ENCODE peak calls at places on chromosomes 16 and 17, in four cellular contexts. One of them, this sample, is unnamed.

GRCh38 chr17:57622886-57623433 is 122.1 kb downstream of the CCDC182 start:
- DNase-seq in HepG2: peak; percentile 43
- DNase-seq in naive thymus-derived CD4-positive, alpha-beta T cell: no peak
- DNase-seq in small intestine: no peak
- DNase-seq in this sample: no peak

GRCh38 chr17:58345500-58345899 is 6.5 kb downstream of the SUPT4H1 start:
- DNase-seq in small intestine: no peak
- DNase-seq in HepG2: no peak
- DNase-seq in naive thymus-derived CD4-positive, alpha-beta T cell: no peak
- DNase-seq in this sample: no peak

GRCh38 chr16:5018791-5019190 is 14.9 kb downstream of the NAGPA start:
- DNase-seq in small intestine: no peak
- DNase-seq in HepG2: no peak
- DNase-seq in naive thymus-derived CD4-positive, alpha-beta T cell: no peak
- DNase-seq in this sample: no peak

GRCh38 chr17:38844261-38844757 is 9.2 kb downstream of the RPL23 start:
- DNase-seq in small intestine: peak; percentile 34
- DNase-seq in naive thymus-derived CD4-positive, alpha-beta T cell: no peak
- DNase-seq in HepG2: peak; percentile 51
- DNase-seq in this sample: no peak

GRCh38 chr16:14301150-14302030 is 230.3 kb downstream of the MRTFB start:
- DNase-seq in naive thymus-derived CD4-positive, alpha-beta T cell: peak; percentile 27
- DNase-seq in HepG2: peak; percentile 49
- DNase-seq in small intestine: no peak
- DNase-seq in this sample: no peak

GRCh38 chr17:62732125-62732524 is 76.0 kb downstream of the MARCHF10 start:
- DNase-seq in HepG2: no peak
- DNase-seq in small intestine: no peak
- DNase-seq in naive thymus-derived CD4-positive, alpha-beta T cell: no peak
- DNase-seq in this sample: no peak

GRCh38 chr17:42586514-42587230 is 9.1 kb upstream of the PSMC3IP start:
- DNase-seq in small intestine: no peak
- DNase-seq in HepG2: no peak
- DNase-seq in naive thymus-derived CD4-positive, alpha-beta T cell: no peak
- DNase-seq in this sample: no peak

GRCh38 chr17:72378414-72379395 is 257.9 kb downstream of the SOX9 start:
- DNase-seq in naive thymus-derived CD4-positive, alpha-beta T cell: no peak
- DNase-seq in HepG2: no peak
- DNase-seq in small intestine: no peak
- DNase-seq in this sample: no peak

GRCh38 chr17:61325382-61326073 is 74.1 kb upstream of the TBX2 start:
- DNase-seq in naive thymus-derived CD4-positive, alpha-beta T cell: no peak
- DNase-seq in HepG2: no peak
- DNase-seq in small intestine: no peak
- DNase-seq in this sample: no peak

GRCh38 chr16:12904041-12904671 is 2.8 kb downstream of the SHISA9 start:
- DNase-seq in naive thymus-derived CD4-positive, alpha-beta T cell: no peak
- DNase-seq in small intestine: no peak
- DNase-seq in HepG2: no peak
- DNase-seq in this sample: no peak

GRCh38 chr17:39952665-39953470 is 9.9 kb upstream of the GSDMA start:
- DNase-seq in HepG2: peak; percentile 94
- DNase-seq in small intestine: peak; percentile 95
- DNase-seq in naive thymus-derived CD4-positive, alpha-beta T cell: peak; percentile 91
- DNase-seq in this sample: peak; percentile 99

GRCh38 chr17:55259684-55260111 is 5.1 kb upstream of the HLF start:
- DNase-seq in HepG2: no peak
- DNase-seq in naive thymus-derived CD4-positive, alpha-beta T cell: no peak
- DNase-seq in small intestine: no peak
- DNase-seq in this sample: no peak

GRCh38 chr17:14750866-14751265 is 450.0 kb downstream of the HS3ST3B1 start:
- DNase-seq in HepG2: no peak
- DNase-seq in small intestine: no peak
- DNase-seq in naive thymus-derived CD4-positive, alpha-beta T cell: no peak
- DNase-seq in this sample: no peak

GRCh38 chr17:83200231-83200699 is 120.9 kb downstream of the METRNL start:
- DNase-seq in small intestine: peak; percentile 12
- DNase-seq in HepG2: no peak
- DNase-seq in naive thymus-derived CD4-positive, alpha-beta T cell: no peak
- DNase-seq in this sample: no peak
- H3K4me3 ChIP-seq in small intestine: no peak overlapping the region
- H3K4me3 ChIP-seq in HepG2: no peak overlapping the region
- H3K4me3 ChIP-seq in naive thymus-derived CD4-positive, alpha-beta T cell: peak overlapping the region; percentile 45
- H3K4me3 ChIP-seq in this sample: no peak overlapping the region

GRCh38 chr17:34369196-34369500 is 6.1 kb upstream of the CCL1 start:
- DNase-seq in naive thymus-derived CD4-positive, alpha-beta T cell: no peak
- DNase-seq in HepG2: no peak
- DNase-seq in small intestine: no peak
- DNase-seq in this sample: no peak

GRCh38 chr17:34370376-34370996 is 7.5 kb upstream of the CCL1 start:
- DNase-seq in small intestine: no peak
- DNase-seq in HepG2: no peak
- DNase-seq in naive thymus-derived CD4-positive, alpha-beta T cell: no peak
- DNase-seq in this sample: no peak

GRCh38 chr17:34367486-34368270 is 4.6 kb upstream of the CCL1 start:
- DNase-seq in HepG2: no peak
- DNase-seq in small intestine: no peak
- DNase-seq in naive thymus-derived CD4-positive, alpha-beta T cell: no peak
- DNase-seq in this sample: no peak

GRCh38 chr17:34369571-34369970 is 6.5 kb upstream of the CCL1 start:
- DNase-seq in HepG2: no peak
- DNase-seq in small intestine: no peak
- DNase-seq in naive thymus-derived CD4-positive, alpha-beta T cell: no peak
- DNase-seq in this sample: no peak

DNA sequence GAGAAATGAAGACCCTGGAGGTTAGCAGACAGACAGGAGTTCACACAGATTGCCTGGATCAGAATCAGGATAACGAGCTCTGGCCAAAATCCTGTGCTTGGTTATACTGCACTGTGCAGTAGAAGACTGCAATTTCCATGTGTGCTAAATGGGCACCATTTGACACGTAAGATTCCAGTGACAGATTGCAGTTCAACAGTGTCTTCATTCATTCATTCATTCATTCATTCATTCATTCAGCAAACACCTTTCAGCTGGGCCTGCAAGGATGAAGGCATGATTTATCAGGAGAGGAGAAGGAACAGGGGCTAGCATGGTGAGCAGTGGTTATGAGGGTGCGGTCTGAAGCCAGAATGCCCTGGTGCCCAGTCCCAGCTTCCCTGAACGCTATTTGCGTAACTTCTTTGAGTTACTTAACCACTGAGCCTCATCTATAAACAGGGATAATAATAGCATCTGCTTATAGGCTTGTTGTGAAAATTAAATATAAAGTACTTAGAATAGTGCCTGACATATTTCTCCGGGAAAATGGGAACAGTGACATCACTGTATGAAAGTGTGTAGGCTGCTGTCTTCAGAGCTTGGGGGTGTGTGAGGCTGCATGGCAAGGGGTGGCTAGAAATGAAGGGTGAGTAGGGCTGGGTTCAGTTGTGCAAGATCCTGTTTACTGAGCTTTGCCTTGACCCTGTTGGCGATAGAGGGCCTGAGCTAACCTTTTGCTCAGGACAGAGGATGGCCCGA is 5.6 kb upstream of the CCL1 start:
- DNase-seq in small intestine: no peak
- DNase-seq in HepG2: no peak
- DNase-seq in naive thymus-derived CD4-positive, alpha-beta T cell: no peak
- DNase-seq in this sample: no peak
- H3K4me3 ChIP-seq in small intestine: no peak overlapping the region
- H3K4me3 ChIP-seq in HepG2: no peak overlapping the region
- H3K4me3 ChIP-seq in naive thymus-derived CD4-positive, alpha-beta T cell: no peak overlapping the region
- H3K4me3 ChIP-seq in this sample: no peak overlapping the region

DNA sequence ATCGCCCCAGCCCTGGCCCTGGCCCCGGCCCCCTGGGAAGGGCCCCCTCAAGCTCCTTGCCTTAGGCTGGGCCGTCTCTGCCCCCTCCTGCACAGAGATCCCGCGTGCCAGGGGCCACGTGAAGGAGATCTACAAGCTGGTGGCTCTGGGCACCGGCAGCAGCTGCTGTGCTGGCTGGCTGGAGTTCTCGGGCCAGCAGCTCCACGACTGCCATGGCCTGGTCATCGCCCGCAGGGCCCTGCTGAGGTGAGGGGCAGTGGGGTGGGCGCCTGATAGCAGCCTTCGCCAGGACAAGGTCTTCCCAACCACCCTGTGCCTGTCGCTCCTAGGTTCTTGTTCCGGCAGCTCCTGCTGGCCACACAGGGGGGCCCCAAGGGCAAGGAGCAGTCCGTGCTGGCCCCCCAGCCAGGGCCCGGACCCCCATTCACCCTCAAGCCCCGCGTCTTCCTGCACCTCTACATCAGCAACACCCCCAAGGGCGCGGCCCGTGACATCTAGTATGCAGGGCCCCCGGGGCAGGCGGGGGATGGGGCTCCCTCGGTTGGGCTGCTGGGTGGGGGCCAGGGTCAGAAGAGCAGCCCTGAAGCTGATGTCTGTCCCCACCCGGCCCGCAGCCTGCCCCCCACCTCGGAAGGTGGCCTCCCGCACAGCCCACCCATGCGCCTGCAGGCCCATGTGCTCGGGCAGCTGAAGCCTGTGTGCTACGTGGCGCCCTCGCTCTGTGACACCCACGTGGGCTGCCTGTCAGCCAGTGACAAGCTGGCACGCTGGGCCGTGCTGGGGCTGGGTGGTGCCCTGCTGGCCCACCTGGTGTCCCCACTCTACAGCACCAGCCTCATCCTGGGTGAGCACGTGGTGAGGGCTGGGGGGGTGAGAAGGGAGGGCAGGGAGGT is 4.5 kb downstream of the ADAD2 start:
- DNase-seq in small intestine: no peak
- DNase-seq in HepG2: no peak
- DNase-seq in naive thymus-derived CD4-positive, alpha-beta T cell: no peak
- DNase-seq in this sample: no peak
- H3K4me3 ChIP-seq in small intestine: no peak overlapping the region
- H3K4me3 ChIP-seq in HepG2: no peak overlapping the region
- H3K4me3 ChIP-seq in naive thymus-derived CD4-positive, alpha-beta T cell: no peak overlapping the region
- H3K4me3 ChIP-seq in this sample: no peak overlapping the region

DNA sequence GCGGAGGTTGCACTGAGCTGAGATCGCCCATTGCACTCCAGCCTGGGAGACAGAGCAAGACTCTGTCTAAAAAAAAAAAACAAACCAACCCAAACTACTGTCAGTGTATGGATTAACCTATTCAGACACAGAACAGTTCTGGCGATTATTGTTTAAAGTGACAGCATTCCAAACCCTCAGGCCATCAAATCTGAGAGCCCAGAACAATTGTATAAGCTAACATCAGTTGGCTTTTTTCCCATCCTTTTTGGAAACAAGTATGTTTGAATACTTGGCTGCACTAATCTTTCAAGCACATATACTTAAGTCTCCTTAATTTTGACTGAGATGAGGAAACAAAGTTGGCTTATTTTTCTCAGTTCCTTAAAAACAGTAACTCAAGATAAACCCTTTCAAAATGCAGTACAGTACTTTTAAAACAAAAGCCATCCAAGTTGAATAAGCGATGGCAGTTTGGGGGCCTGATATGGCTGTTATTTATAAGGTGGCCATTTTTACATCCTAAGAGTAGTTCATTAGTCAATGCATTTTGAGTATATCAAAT is 1.4 kb downstream of the ZSWIM7 start:
- DNase-seq in small intestine: no peak
- DNase-seq in naive thymus-derived CD4-positive, alpha-beta T cell: peak; percentile 12
- DNase-seq in HepG2: no peak
- DNase-seq in this sample: no peak
- H3K4me3 ChIP-seq in small intestine: no peak overlapping the region
- H3K4me3 ChIP-seq in naive thymus-derived CD4-positive, alpha-beta T cell: peak overlapping the region; percentile 72
- H3K4me3 ChIP-seq in HepG2: no peak overlapping the region
- H3K4me3 ChIP-seq in this sample: no peak overlapping the region

GRCh38 chr16:49817754-49818507 is 38.0 kb downstream of the ZNF423 start:
- DNase-seq in HepG2: no peak
- DNase-seq in small intestine: no peak
- DNase-seq in naive thymus-derived CD4-positive, alpha-beta T cell: no peak
- DNase-seq in this sample: no peak
- H3K4me3 ChIP-seq in HepG2: no peak overlapping the region
- H3K4me3 ChIP-seq in small intestine: no peak overlapping the region
- H3K4me3 ChIP-seq in naive thymus-derived CD4-positive, alpha-beta T cell: no peak overlapping the region
- H3K4me3 ChIP-seq in this sample: no peak overlapping the region